ENCODE peak calls at places on chromosomes 13 and 19, in nine cellular contexts. T, A, I, F, U, V, J, H and Z are unnamed samples.
A peak's percentile ranks its signal among the peaks of the same experiment; 100 is the strongest.

GRCh38 chr13:28655566-28655965 is 3.4 kb upstream of the POMP start:
- DNase-seq in T (no peak), A (no peak), I (peak; percentile 18), F (no peak), U (peak; percentile 66), V (no peak), J (no peak), H (no peak), Z (no peak)

GRCh38 chr19:292951-293350 is 1.7 kb upstream of the PLPP2 start:
- DNase-seq in T (peak; percentile 18), A (no peak), I (no peak), F (no peak), U (no peak), V (no peak), J (no peak), H (no peak), Z (no peak)

GRCh38 chr13:25167349-25167748 is 4.7 kb downstream of the AMER2 start:
- DNase-seq in T (no peak), A (no peak), I (no peak), F (no peak), U (no peak), V (no peak), J (no peak), H (no peak), Z (no peak)

GRCh38 chr19:48553676-48554384 is 1.9 kb downstream of the SULT2B1 start:
- DNase-seq in T (peak; percentile 61), A (peak; percentile 69), I (peak; percentile 20), F (no peak), U (peak; percentile 69), V (peak; percentile 44), J (peak; percentile 91), H (no peak), Z (no peak)

GRCh38 chr13:113121928-113122420 is 625 bp upstream of the F10 start:
- DNase-seq in T (no peak), A (no peak), I (no peak), F (no peak), U (no peak), V (no peak), J (peak; percentile 12), H (peak; percentile 56), Z (no peak)

GRCh38 chr13:31769581-31769980 is 30.3 kb downstream of the RXFP2 start:
- DNase-seq in T (no peak), A (no peak), I (no peak), F (no peak), U (no peak), V (no peak), J (no peak), H (no peak), Z (no peak)

GRCh38 chr19:18906605-18907519 is 10.9 kb upstream of the CERS1 start:
- DNase-seq in T (no peak), A (no peak), I (no peak), F (no peak), U (no peak), V (no peak), J (peak; percentile 85), H (no peak), Z (no peak)

GRCh38 chr19:47865166-47865565 is 6.1 kb downstream of the TPRX2 start:
- DNase-seq in T (no peak), A (no peak), I (no peak), F (no peak), U (no peak), V (no peak), J (no peak), H (no peak), Z (no peak)

GRCh38 chr19:18346091-18346490 is 5.7 kb downstream of the PGPEP1 start:
- DNase-seq in T (no peak), A (no peak), I (no peak), F (no peak), U (no peak), V (peak; percentile 60), J (no peak), H (no peak), Z (no peak)

GRCh38 chr19:1236566-1236965 is 1.2 kb downstream of the CBARP start:
- DNase-seq in T (no peak), A (no peak), I (no peak), F (no peak), U (no peak), V (no peak), J (no peak), H (no peak), Z (no peak)

DNA sequence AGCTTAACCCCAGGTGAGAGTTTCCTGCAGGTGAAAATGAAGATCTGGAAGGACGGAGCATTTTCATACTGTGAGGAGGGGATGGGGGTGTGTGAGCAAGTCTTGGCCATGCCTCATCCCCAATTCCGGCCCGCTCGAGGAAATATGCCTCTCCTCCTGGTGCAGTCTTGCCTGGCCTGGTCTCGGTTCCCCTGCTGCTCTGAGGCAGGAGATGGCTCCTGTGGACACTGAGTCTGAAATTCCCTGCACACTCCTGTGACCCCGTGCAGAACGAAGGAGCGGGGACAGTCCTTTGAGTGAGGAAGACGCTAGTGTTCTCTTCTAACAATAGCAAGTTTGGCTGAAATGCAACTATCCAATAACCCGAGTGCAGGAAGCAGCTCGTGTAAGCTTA is 329 bp upstream of the ZNF439 start:
- DNase-seq in T (no peak), A (no peak), I (no peak), F (peak; percentile 0), U (no peak), V (no peak), J (no peak), H (no peak), Z (no peak)
- H3K4me3 ChIP-seq in T (peak overlapping the region; percentile 66), A (peak overlapping the region; percentile 82), I (peak overlapping the region; percentile 56), F (peak overlapping the region; percentile 78), U (peak overlapping the region; percentile 68), V (no peak overlapping the region), J (peak overlapping the region; percentile 64), H (peak overlapping the region; percentile 63), Z (peak overlapping the region; percentile 66)

DNA sequence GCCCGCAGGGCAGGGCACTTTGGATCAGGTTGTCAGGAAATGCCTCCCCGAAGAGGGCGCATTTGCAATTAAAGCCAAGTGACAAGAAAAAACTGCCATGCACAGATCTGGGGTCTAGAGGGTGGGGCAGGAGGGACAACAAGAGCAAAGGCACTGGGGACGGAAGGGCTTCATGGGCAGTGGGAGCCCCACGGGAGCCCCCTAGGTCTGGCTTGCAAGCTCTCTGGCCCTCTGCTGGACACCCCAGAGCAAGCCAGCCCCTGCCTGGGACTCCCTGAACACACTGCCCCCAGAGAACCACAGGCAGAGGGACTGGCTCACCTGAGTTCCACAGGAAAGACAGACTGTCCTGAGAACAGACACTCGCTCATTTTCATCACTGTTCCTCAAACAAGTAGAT is 30.2 kb upstream of the C19orf12 start:
- DNase-seq in T (no peak), A (peak; percentile 16), I (no peak), F (no peak), U (no peak), V (no peak), J (no peak), H (no peak), Z (no peak)
- TF ChIP-seq CTCF in T (no peak), A (peak; percentile 37), I (peak; percentile 26), F (no peak), U (peak; percentile 13), V (no peak), J (no peak), H (no peak), Z (peak; percentile 22)

GRCh38 chr19:55160986-55161365 is 3.4 kb upstream of the TNNI3 start:
- DNase-seq in T (no peak), A (no peak), I (no peak), F (no peak), U (no peak), V (no peak), J (no peak), H (no peak), Z (no peak)

GRCh38 chr19:55158848-55159793 is 1.6 kb upstream of the TNNI3 start:
- DNase-seq in T (peak; percentile 68), A (no peak), I (no peak), F (no peak), U (peak; percentile 87), V (no peak), J (no peak), H (no peak), Z (no peak)

GRCh38 chr19:55158423-55158822 is 891 bp upstream of the TNNI3 start:
- DNase-seq in T (no peak), A (no peak), I (no peak), F (no peak), U (no peak), V (no peak), J (no peak), H (no peak), Z (no peak)

GRCh38 chr19:55161571-55162322 is 4.2 kb upstream of the TNNI3 start:
- DNase-seq in T (peak; percentile 50), A (no peak), I (no peak), F (no peak), U (no peak), V (no peak), J (no peak), H (no peak), Z (no peak)

DNA sequence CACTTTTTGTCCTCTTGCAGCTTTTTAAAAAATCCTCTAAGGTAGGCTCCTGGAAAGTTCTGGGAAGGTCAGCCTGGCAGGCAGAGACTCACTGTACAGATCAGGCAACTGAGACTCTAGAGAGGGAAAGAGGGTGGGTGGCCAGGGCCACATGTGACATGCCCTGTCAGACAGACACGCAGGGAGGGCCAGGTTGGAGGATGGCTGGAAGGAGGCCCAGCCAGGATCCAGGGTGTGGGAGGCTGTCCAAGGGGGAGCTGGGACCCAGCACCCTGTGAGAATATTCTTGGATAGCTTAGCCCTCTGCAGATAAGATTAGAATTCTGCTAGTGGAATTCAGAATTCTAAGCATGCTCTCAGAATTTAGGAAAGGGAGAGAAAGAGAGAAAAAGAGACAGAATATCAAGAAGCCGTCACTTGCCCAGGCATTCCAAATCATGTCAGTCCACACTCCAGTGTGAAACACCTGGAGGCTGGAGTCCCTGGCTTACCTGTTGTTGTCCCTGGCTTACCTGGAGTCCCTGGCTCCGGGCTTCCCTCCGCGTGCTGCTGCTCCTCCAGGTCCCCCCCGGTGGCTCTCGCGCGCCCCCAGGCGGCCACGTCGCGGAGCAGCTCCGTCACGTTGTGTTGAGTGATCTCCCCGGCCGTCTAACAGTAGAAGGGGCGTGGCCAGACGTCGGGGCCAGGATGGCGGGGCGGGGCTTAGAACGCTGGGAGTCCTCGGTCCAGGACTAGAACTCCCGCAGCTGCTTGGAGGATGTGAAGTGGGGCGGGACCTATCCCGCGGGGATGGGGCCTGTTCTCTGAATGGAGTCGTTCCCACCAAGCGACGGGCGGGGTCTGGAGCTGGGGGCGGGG is 2.8 kb upstream of the TNNI3 start:
- DNase-seq in T (peak; percentile 92), A (peak; percentile 81), I (peak; percentile 72), F (peak; percentile 69), U (peak; percentile 83), V (peak; percentile 92), J (peak; percentile 84), H (peak; percentile 86), Z (no peak)
- H3K4me3 ChIP-seq in T (no peak overlapping the region), A (no peak overlapping the region), I (no peak overlapping the region), F (no peak overlapping the region), U (peak overlapping the region; percentile 28), V (no peak overlapping the region), J (no peak overlapping the region), H (no peak overlapping the region), Z (no peak overlapping the region)

DNA sequence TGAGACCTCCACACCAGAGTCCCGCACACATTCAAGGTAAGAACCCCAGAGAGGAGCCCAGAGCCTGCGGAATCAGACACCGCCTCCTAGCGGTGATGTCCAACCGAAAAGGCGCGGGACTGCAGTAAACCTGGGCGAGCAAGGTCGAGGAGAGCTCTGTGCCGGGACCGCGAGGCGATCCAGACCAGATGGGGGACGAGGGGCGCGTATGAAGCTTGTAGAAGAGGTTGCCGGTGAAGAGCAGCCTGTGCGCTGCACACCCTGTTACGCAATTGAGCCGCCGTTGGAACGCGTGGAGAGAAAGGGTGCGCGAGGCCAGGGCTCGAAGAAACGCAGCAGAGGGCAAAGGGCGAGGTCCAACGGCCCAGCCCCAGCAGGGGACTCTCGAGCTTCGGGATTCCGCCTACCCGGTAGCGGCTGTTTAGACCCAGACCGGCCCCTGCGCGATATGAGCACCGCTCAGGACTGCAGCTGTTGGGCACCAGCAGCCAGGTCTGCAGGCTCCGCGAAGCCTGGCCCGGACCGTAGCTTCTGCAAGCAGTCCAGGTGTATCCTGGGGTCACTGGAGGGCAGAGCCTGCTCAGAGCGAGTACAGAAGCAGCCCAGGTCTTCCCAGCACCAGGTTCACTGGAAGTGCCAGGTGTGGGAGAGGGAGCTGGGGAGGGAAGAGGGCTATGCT is 65.9 kb upstream of the ZNF599 start:
- DNase-seq in T (no peak), A (peak; percentile 24), I (no peak), F (no peak), U (peak; percentile 1), V (peak; percentile 48), J (no peak), H (no peak), Z (no peak)
- TF ChIP-seq CTCF in T (peak; percentile 3), A (peak; percentile 62), I (peak; percentile 31), F (no peak), U (peak; percentile 32), V (no peak), J (no peak), H (no peak), Z (no peak)